ENCODE peak calls at places on chromosomes 4 and X, in eight cellular contexts. One of them, this sample, is unnamed.

GRCh38 chr4:122218762-122219161 is 66.6 kb downstream of the BLTP1 start:
- DNase-seq in MM.1S: no peak
- DNase-seq in SK-N-SH: peak
- DNase-seq in endothelial cell of umbilical vein: no peak
- DNase-seq in H9: no peak
- DNase-seq in fibroblast of lung: peak
- DNase-seq in H1: no peak
- DNase-seq in IMR-90: peak
- DNase-seq in this sample: no peak

GRCh38 chr4:1408418-1408817 is 2.2 kb upstream of the NKX1-1 start:
- DNase-seq in MM.1S: no peak
- DNase-seq in SK-N-SH: peak
- DNase-seq in endothelial cell of umbilical vein: no peak
- DNase-seq in H9: peak
- DNase-seq in fibroblast of lung: no peak
- DNase-seq in H1: peak
- DNase-seq in IMR-90: no peak
- DNase-seq in this sample: no peak

GRCh38 chrX:69493193-69493592 is 10.9 kb upstream of the NALF2 start:
- DNase-seq in MM.1S: peak
- DNase-seq in SK-N-SH: peak
- DNase-seq in endothelial cell of umbilical vein: peak
- DNase-seq in H9: peak
- DNase-seq in fibroblast of lung: no peak
- DNase-seq in H1: peak
- DNase-seq in IMR-90: no peak
- DNase-seq in this sample: peak

GRCh38 chr4:7414736-7415510 is 19.8 kb downstream of the PSAPL1 start:
- DNase-seq in MM.1S: no peak
- DNase-seq in SK-N-SH: no peak
- DNase-seq in endothelial cell of umbilical vein: no peak
- DNase-seq in H9: peak
- DNase-seq in fibroblast of lung: no peak
- DNase-seq in H1: peak
- DNase-seq in IMR-90: no peak
- DNase-seq in this sample: no peak

GRCh38 chr4:5385741-5386251 is 322.6 kb downstream of the EVC2 start:
- DNase-seq in MM.1S: no peak
- DNase-seq in SK-N-SH: no peak
- DNase-seq in endothelial cell of umbilical vein: no peak
- DNase-seq in H9: no peak
- DNase-seq in fibroblast of lung: no peak
- DNase-seq in H1: no peak
- DNase-seq in IMR-90: no peak
- DNase-seq in this sample: no peak

GRCh38 chr4:120209706-120210105 is 143.1 kb upstream of the MAD2L1 start:
- DNase-seq in MM.1S: no peak
- DNase-seq in SK-N-SH: no peak
- DNase-seq in endothelial cell of umbilical vein: no peak
- DNase-seq in H9: no peak
- DNase-seq in fibroblast of lung: no peak
- DNase-seq in H1: no peak
- DNase-seq in IMR-90: no peak
- DNase-seq in this sample: no peak

GRCh38 chr4:91758487-91758886 is 545.3 kb upstream of the GRID2 start:
- DNase-seq in MM.1S: no peak
- DNase-seq in SK-N-SH: no peak
- DNase-seq in endothelial cell of umbilical vein: peak
- DNase-seq in H9: no peak
- DNase-seq in fibroblast of lung: peak
- DNase-seq in H1: no peak
- DNase-seq in IMR-90: no peak
- DNase-seq in this sample: peak

GRCh38 chr4:14177987-14178386 is 550.5 kb upstream of the BOD1L1 start:
- DNase-seq in MM.1S: peak
- DNase-seq in SK-N-SH: no peak
- DNase-seq in endothelial cell of umbilical vein: peak
- DNase-seq in H9: no peak
- DNase-seq in fibroblast of lung: no peak
- DNase-seq in H1: no peak
- DNase-seq in IMR-90: no peak
- DNase-seq in this sample: no peak

GRCh38 chrX:17375631-17376380 is 806 bp downstream of the NHS start:
- DNase-seq in MM.1S: no peak
- DNase-seq in SK-N-SH: peak
- DNase-seq in endothelial cell of umbilical vein: peak
- DNase-seq in H9: peak
- DNase-seq in fibroblast of lung: peak
- DNase-seq in H1: peak
- DNase-seq in IMR-90: peak
- DNase-seq in this sample: peak

GRCh38 chr4:8571702-8572685 is 8.2 kb upstream of the GPR78 start:
- DNase-seq in MM.1S: no peak
- DNase-seq in SK-N-SH: no peak
- DNase-seq in endothelial cell of umbilical vein: no peak
- DNase-seq in H9: no peak
- DNase-seq in fibroblast of lung: no peak
- DNase-seq in H1: no peak
- DNase-seq in IMR-90: no peak
- DNase-seq in this sample: no peak
- H3K4me2 ChIP-seq in MM.1S: no peak
- H3K4me2 ChIP-seq in SK-N-SH: no peak
- H3K4me2 ChIP-seq in endothelial cell of umbilical vein: no peak
- H3K4me2 ChIP-seq in H9: no peak
- H3K4me2 ChIP-seq in fibroblast of lung: no peak
- H3K4me2 ChIP-seq in H1: no peak
- H3K4me2 ChIP-seq in IMR-90: no peak
- H3K4me2 ChIP-seq in this sample: no peak

GRCh38 chrX:6026484-6026883 is 202.2 kb downstream of the NLGN4X start:
- DNase-seq in MM.1S: no peak
- DNase-seq in SK-N-SH: no peak
- DNase-seq in endothelial cell of umbilical vein: no peak
- DNase-seq in H9: no peak
- DNase-seq in fibroblast of lung: no peak
- DNase-seq in H1: no peak
- DNase-seq in IMR-90: no peak
- DNase-seq in this sample: no peak

GRCh38 chrX:6021316-6022091 is 207.2 kb downstream of the NLGN4X start:
- DNase-seq in MM.1S: peak
- DNase-seq in SK-N-SH: peak
- DNase-seq in endothelial cell of umbilical vein: no peak
- DNase-seq in H9: peak
- DNase-seq in fibroblast of lung: no peak
- DNase-seq in H1: peak
- DNase-seq in IMR-90: peak
- DNase-seq in this sample: peak

GRCh38 chrX:6024204-6024603 is 204.5 kb downstream of the NLGN4X start:
- DNase-seq in MM.1S: no peak
- DNase-seq in SK-N-SH: no peak
- DNase-seq in endothelial cell of umbilical vein: no peak
- DNase-seq in H9: no peak
- DNase-seq in fibroblast of lung: no peak
- DNase-seq in H1: no peak
- DNase-seq in IMR-90: no peak
- DNase-seq in this sample: peak

GRCh38 chrX:6029014-6029413 is 199.7 kb downstream of the NLGN4X start:
- DNase-seq in MM.1S: no peak
- DNase-seq in SK-N-SH: no peak
- DNase-seq in endothelial cell of umbilical vein: no peak
- DNase-seq in H9: no peak
- DNase-seq in fibroblast of lung: no peak
- DNase-seq in H1: no peak
- DNase-seq in IMR-90: no peak
- DNase-seq in this sample: no peak

GRCh38 chrX:6026980-6027379 is 201.7 kb downstream of the NLGN4X start:
- DNase-seq in MM.1S: no peak
- DNase-seq in SK-N-SH: no peak
- DNase-seq in endothelial cell of umbilical vein: no peak
- DNase-seq in H9: no peak
- DNase-seq in fibroblast of lung: no peak
- DNase-seq in H1: no peak
- DNase-seq in IMR-90: no peak
- DNase-seq in this sample: no peak
- H3K9ac ChIP-seq in MM.1S: no peak
- H3K9ac ChIP-seq in SK-N-SH: no peak
- H3K9ac ChIP-seq in endothelial cell of umbilical vein: no peak
- H3K9ac ChIP-seq in H9: no peak
- H3K9ac ChIP-seq in fibroblast of lung: no peak
- H3K9ac ChIP-seq in H1: no peak
- H3K9ac ChIP-seq in IMR-90: no peak
- H3K9ac ChIP-seq in this sample: no peak

GRCh38 chrX:6645216-6645615 is 110.3 kb upstream of the VCX3A start:
- DNase-seq in MM.1S: no peak
- DNase-seq in SK-N-SH: no peak
- DNase-seq in endothelial cell of umbilical vein: no peak
- DNase-seq in H9: no peak
- DNase-seq in fibroblast of lung: no peak
- DNase-seq in H1: no peak
- DNase-seq in IMR-90: no peak
- DNase-seq in this sample: no peak
- H2AFZ ChIP-seq in MM.1S: no peak
- H2AFZ ChIP-seq in SK-N-SH: no peak
- H2AFZ ChIP-seq in endothelial cell of umbilical vein: no peak
- H2AFZ ChIP-seq in H9: no peak
- H2AFZ ChIP-seq in fibroblast of lung: no peak
- H2AFZ ChIP-seq in H1: no peak
- H2AFZ ChIP-seq in IMR-90: no peak
- H2AFZ ChIP-seq in this sample: no peak

DNA sequence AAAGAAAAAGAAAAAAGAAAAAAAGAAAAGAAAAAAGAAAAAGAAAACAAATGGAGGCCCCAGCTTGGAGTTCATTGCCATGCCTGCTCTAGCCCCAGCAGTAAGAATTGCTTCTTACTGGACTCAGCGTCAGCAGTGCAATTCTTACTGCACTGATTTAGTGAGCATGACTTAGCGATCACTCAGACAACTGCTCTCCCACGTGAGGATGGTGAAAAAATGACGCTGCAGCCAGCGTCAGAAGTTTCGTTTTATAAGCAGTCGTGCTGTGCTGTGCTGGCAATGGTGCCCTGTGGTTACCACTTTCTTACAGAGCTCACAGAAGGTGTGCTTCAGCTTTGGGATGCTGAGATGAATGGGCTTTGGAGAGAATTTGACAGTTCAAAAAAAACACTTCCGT is 68.3 kb upstream of the DDX3X start:
- DNase-seq in MM.1S: no peak
- DNase-seq in SK-N-SH: no peak
- DNase-seq in endothelial cell of umbilical vein: no peak
- DNase-seq in H9: no peak
- DNase-seq in fibroblast of lung: peak
- DNase-seq in H1: no peak
- DNase-seq in IMR-90: peak
- DNase-seq in this sample: no peak
- H3K4me2 ChIP-seq in MM.1S: no peak
- H3K4me2 ChIP-seq in SK-N-SH: peak
- H3K4me2 ChIP-seq in endothelial cell of umbilical vein: no peak
- H3K4me2 ChIP-seq in H9: no peak
- H3K4me2 ChIP-seq in fibroblast of lung: peak
- H3K4me2 ChIP-seq in H1: no peak
- H3K4me2 ChIP-seq in IMR-90: peak
- H3K4me2 ChIP-seq in this sample: peak

GRCh38 chr4:56410247-56410646 is 23.0 kb upstream of the AASDH start:
- DNase-seq in MM.1S: no peak
- DNase-seq in SK-N-SH: peak
- DNase-seq in endothelial cell of umbilical vein: peak
- DNase-seq in H9: peak
- DNase-seq in fibroblast of lung: peak
- DNase-seq in H1: no peak
- DNase-seq in IMR-90: peak
- DNase-seq in this sample: peak
- H3K9ac ChIP-seq in MM.1S: no peak
- H3K9ac ChIP-seq in SK-N-SH: peak
- H3K9ac ChIP-seq in endothelial cell of umbilical vein: peak
- H3K9ac ChIP-seq in H9: no peak
- H3K9ac ChIP-seq in fibroblast of lung: peak
- H3K9ac ChIP-seq in H1: no peak
- H3K9ac ChIP-seq in IMR-90: peak
- H3K9ac ChIP-seq in this sample: peak

DNA sequence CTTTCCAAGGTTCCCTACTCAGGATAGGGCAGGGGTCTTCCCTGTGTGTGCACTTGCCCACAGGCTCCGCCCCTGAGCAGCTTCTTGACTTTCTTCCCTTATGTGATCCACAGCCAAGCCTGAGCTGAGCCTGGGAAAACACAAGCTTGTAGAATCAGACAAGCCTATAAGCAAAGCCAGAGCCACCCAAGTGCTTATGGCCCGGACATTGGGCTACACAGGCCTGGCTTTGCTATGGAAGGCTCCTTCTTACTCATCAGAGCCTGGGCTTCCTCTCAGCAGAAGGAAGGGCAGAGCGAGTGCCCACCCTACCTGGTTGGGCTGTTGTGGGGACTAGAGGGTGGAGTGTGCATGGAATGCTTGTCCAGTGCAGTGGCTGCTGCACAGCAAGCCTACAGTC is 1.3 kb upstream of the TNIP2 start:
- DNase-seq in MM.1S: no peak
- DNase-seq in SK-N-SH: peak
- DNase-seq in endothelial cell of umbilical vein: no peak
- DNase-seq in H9: no peak
- DNase-seq in fibroblast of lung: no peak
- DNase-seq in H1: no peak
- DNase-seq in IMR-90: no peak
- DNase-seq in this sample: no peak
- H2AFZ ChIP-seq in MM.1S: no peak
- H2AFZ ChIP-seq in SK-N-SH: no peak
- H2AFZ ChIP-seq in endothelial cell of umbilical vein: no peak
- H2AFZ ChIP-seq in H9: no peak
- H2AFZ ChIP-seq in fibroblast of lung: no peak
- H2AFZ ChIP-seq in H1: no peak
- H2AFZ ChIP-seq in IMR-90: peak
- H2AFZ ChIP-seq in this sample: no peak

This sample was measured in mammary epithelial cell.